ENCODE peak calls at places on chromosome 10, in four cellular contexts. C is CD4-positive, alpha-beta T cell; E is K562; B is heart left ventricle. A is an unnamed sample. For H3K9me3, the result is how much of the 10 kb centered on the place peaks cover.

GRCh38 chr10:10526846-10527245 is 490.8 kb upstream of the CELF2 start:
- ATAC-seq in E (no peak), C (no peak), B (no peak), A (no peak)

GRCh38 chr10:60747817-60748469 is 30.3 kb upstream of the CDK1 start:
- ATAC-seq in B (no peak), E (no peak), C (no peak), A (no peak)

GRCh38 chr10:22690614-22691431 is 23.6 kb downstream of the PIP4K2A start:
- ATAC-seq in C (no peak), B (no peak), E (no peak), A (peak)

GRCh38 chr10:95628786-95629185 is 27.7 kb downstream of the ALDH18A1 start:
- ATAC-seq in B (no peak), E (no peak), C (no peak), A (no peak)

GRCh38 chr10:4672199-4672598 is 153.8 kb upstream of the AKR1E2 start:
- ATAC-seq in E (no peak), B (no peak), C (no peak), A (no peak)

GRCh38 chr10:48683893-48684292 is 780 bp upstream of the WDFY4 start:
- ATAC-seq in C (no peak), B (no peak), E (no peak), A (no peak)

GRCh38 chr10:117677239-117677638 is 134.7 kb downstream of the EMX2 start:
- ATAC-seq in E (peak), B (no peak), C (no peak), A (no peak)

GRCh38 chr10:97444212-97444611 is 1.6 kb downstream of the EXOSC1 start:
- ATAC-seq in C (no peak), B (no peak), E (no peak), A (no peak)

GRCh38 chr10:24153537-24153936 is 55.4 kb upstream of the KIAA1217 start:
- ATAC-seq in E (no peak), C (no peak), B (no peak), A (no peak)

GRCh38 chr10:123687758-123688157 is 21.6 kb downstream of the GPR26 start:
- ATAC-seq in B (no peak), C (no peak), E (peak), A (no peak)

GRCh38 chr10:51214897-51215227 is 140.6 kb downstream of the PRKG1 start:
- ATAC-seq in E (no peak), C (no peak), B (peak), A (no peak)

GRCh38 chr10:79018591-79019011 is 50.2 kb upstream of the ZMIZ1 start:
- ATAC-seq in E (no peak), B (no peak), C (no peak), A (no peak)

DNA sequence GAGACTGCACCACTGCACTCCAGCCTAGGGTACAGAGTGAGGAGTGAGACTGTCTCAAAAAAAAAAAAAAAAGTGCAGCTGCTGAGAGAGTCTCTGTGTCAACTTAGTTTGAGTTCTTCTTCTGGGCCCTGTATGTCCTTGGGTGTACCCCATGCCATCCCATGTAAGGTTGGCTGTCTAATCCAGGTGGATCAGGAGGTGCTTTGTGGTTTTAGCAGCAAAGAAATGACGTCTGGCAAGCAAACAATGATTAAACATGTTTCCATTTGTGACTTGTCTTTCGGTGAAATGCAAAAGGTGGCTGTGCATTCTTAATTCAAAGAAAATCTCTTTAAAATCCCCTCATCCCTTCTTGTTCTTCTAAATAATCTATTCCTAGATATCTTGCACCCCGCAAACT is 255.9 kb downstream of the ANKRD30A start:
- ATAC-seq in C (no peak), E (no peak), B (no peak), A (no peak)
- H3K9me3 ChIP-seq in C (under half), E (under half), B (under half), A (under half)

GRCh38 chr10:110558034-110558433 is 9.5 kb upstream of the SMC3 start:
- ATAC-seq in B (no peak), E (no peak), C (no peak), A (no peak)
- TF ChIP-seq CTCF in B (no peak), E (no peak), C (no peak), A (no peak)

GRCh38 chr10:1096287-1096889 is 40.2 kb downstream of the WDR37 start:
- ATAC-seq in C (no peak), B (no peak), E (no peak), A (no peak)

GRCh38 chr10:1095498-1095897 is 39.3 kb downstream of the WDR37 start:
- ATAC-seq in B (no peak), E (no peak), C (no peak), A (no peak)

GRCh38 chr10:1090696-1091095 is 34.5 kb downstream of the WDR37 start:
- ATAC-seq in E (no peak), B (no peak), C (no peak), A (no peak)

GRCh38 chr10:1094112-1095057 is 38.2 kb downstream of the WDR37 start:
- ATAC-seq in B (no peak), E (no peak), C (no peak), A (no peak)

DNA sequence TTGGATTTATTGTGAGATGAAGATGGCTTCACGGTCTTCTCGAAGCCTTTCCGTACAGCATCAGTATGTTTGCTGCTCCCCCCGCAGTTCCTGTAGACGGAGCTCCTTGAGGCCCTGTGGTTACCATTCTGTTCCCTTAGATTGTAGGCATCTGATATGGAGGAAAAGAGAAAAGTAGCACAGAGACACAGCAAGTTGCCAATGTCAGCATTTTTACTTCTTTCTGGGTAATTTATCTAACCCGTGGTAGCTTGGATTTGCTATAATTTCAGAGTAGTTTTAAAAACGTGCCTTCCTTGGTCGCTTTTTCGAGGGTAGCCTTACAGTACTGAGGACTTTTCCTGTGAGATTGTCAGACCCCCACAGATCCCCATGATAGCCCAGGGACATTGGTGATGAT is 37.5 kb downstream of the WDR37 start:
- ATAC-seq in C (no peak), B (no peak), E (no peak), A (no peak)
- H3K9me3 ChIP-seq in C (under half), B (under half), E (under half), A (under half)

GRCh38 chr10:105549731-105550130 is 908.6 kb downstream of the SORCS3 start:
- ATAC-seq in B (no peak), E (no peak), C (no peak), A (no peak)
- TF ChIP-seq CTCF in B (no peak), E (no peak), C (no peak), A (no peak)

GRCh38 chr10:38119038-38119437 is 24.9 kb downstream of the ZNF37A start:
- ATAC-seq in E (no peak), C (no peak), B (no peak), A (no peak)
- H3K9me3 ChIP-seq in E (under half), C (half or more), B (half or more), A (under half)

GRCh38 chr10:14878266-14879054 is at the start of gene SUV39H2:
- ATAC-seq in E (peak), C (peak), B (peak), A (peak)
- TF ChIP-seq CTCF in E (no peak), C (no peak), B (no peak), A (no peak)

DNA sequence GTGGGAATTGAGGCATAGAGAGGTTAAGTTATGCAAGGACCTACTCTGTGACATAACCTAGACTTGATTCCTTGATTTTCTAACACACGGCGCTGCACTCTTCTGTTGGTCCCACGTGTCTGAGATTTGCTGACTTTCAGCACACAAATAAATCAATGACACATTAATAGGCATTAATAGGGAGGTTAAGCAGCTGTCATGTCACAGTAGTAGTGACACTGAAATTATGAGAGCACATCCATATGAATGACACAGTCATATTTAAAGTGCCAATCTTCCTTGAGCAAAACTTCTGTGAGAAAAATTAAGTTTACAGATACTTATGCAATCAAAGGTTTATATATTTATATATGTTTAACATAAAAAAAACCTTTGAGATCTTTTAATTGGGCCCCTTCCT is 805.4 kb upstream of the SORCS1 start:
- ATAC-seq in E (no peak), B (no peak), C (no peak), A (no peak)
- H3K9me3 ChIP-seq in E (under half), B (under half), C (under half), A (under half)

DNA sequence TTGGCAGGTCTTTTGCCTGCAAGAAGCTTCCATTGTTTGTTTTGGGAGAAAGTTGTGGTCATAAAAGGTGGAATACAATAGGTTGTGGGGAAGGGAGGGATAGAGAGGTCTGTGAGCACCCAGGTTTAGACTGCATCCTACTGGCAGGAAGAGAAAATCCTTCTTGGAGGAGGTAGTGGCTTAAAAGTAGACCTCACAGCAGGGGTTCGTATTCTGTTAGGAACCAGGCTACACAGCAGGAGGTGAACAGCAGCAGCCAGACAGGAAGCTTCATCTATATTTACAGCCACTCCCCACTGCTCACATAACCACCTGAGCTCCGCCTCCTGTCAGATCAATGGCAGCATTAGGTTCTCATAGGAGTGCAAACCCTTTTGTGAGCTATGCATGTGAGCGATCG is 245.3 kb downstream of the NSUN6 start:
- ATAC-seq in C (no peak), E (no peak), B (no peak), A (no peak)
- TF ChIP-seq CTCF in C (no peak), E (no peak), B (no peak), A (no peak)

DNA sequence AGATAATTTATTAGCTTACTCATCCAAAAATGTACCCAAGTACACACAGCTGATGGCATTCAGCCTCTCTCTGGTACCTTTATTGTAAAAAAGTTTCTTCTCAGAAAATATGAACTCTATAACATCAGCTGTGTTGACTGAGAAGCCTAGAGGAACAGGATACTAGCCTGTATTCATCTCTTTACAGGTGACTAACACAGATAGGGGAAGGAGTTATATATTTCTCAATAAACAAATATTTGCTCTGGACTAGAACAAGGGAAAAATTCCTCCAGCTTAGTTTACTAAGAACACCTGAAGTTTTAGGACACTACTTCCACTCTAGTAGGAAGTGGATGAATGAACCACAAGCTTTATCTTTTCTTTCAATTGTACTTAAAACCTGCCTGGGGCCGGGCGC is 67.8 kb downstream of the ZNF248 start:
- ATAC-seq in E (peak), B (no peak), C (no peak), A (no peak)
- H3K9me3 ChIP-seq in E (under half), B (under half), C (under half), A (under half)

GRCh38 chr10:26859241-26860025 is 1.3 kb downstream of the ABI1 start:
- ATAC-seq in E (no peak), B (no peak), C (no peak), A (no peak)

GRCh38 chr10:26861326-26861998 is 704 bp upstream of the ABI1 start:
- ATAC-seq in B (no peak), C (no peak), E (no peak), A (no peak)

GRCh38 chr10:26858707-26859034 is 2.1 kb downstream of the ABI1 start:
- ATAC-seq in E (peak), B (no peak), C (no peak), A (no peak)

GRCh38 chr10:26860026-26860541 is 674 bp downstream of the ABI1 start:
- ATAC-seq in B (peak), C (peak), E (peak), A (peak)

GRCh38 chr10:26860542-26861325 is at the start of gene ABI1:
- ATAC-seq in B (peak), E (peak), C (peak), A (peak)
- TF ChIP-seq CTCF in B (no peak), E (peak), C (no peak), A (peak)